ENCODE peak calls at places on chromosome 19, in seven cellular contexts. E is heart left ventricle, R is colonic mucosa, V is heart right ventricle, Z is bronchial epithelial cell, S is stomach, A is uterus. X is an unnamed sample.

GRCh38 chr19:32498641-32499200 is 82.3 kb upstream of the PDCD5 start:
- DNase-seq in V (no peak), Z (no peak), R (no peak), A (no peak), E (no peak), S (no peak), X (no peak)

GRCh38 chr19:8915997-8916396 is 83.8 kb downstream of the MBD3L1 start:
- DNase-seq in Z (no peak), E (no peak), R (no peak), A (no peak), S (no peak), V (no peak), X (no peak)

GRCh38 chr19:15195987-15196682 is 4.7 kb downstream of the NOTCH3 start:
- DNase-seq in R (peak; percentile 90), Z (peak; percentile 79), E (no peak), S (peak; percentile 92), V (no peak), A (no peak), X (peak; percentile 93)

GRCh38 chr19:48454150-48454730 is 1.1 kb upstream of the KCNJ14 start:
- DNase-seq in S (no peak), A (no peak), R (no peak), Z (no peak), E (no peak), V (no peak), X (no peak)

GRCh38 chr19:30512748-30513389 is 140.7 kb downstream of the ZNF536 start:
- DNase-seq in R (no peak), E (no peak), Z (peak; percentile 5), S (no peak), A (no peak), V (no peak), X (no peak)

GRCh38 chr19:29106353-29106885 is 106.5 kb downstream of the UQCRFS1 start:
- DNase-seq in Z (no peak), S (no peak), R (no peak), V (no peak), E (no peak), A (no peak), X (no peak)

GRCh38 chr19:42480335-42481095 is 37.8 kb upstream of the CXCL17 start:
- DNase-seq in E (no peak), S (peak; percentile 44), R (no peak), V (no peak), Z (peak; percentile 73), A (no peak), X (no peak)

GRCh38 chr19:56120371-56121179 is 520 bp downstream of the ZNF787 start:
- DNase-seq in V (peak; percentile 83), R (peak; percentile 91), E (peak; percentile 94), S (peak; percentile 77), Z (peak; percentile 32), A (peak; percentile 61), X (peak; percentile 54)

GRCh38 chr19:8500158-8500557 is 2.3 kb downstream of the PRAM1 start:
- DNase-seq in R (no peak), V (no peak), Z (no peak), S (no peak), A (no peak), E (no peak), X (no peak)

GRCh38 chr19:10567696-10568443 is 909 bp downstream of the CDKN2D start:
- DNase-seq in A (no peak), R (peak; percentile 44), E (no peak), V (no peak), Z (no peak), S (no peak), X (no peak)

GRCh38 chr19:31114585-31114984 is 234.7 kb downstream of the TSHZ3 start:
- DNase-seq in Z (no peak), R (no peak), V (no peak), A (no peak), S (no peak), E (no peak), X (no peak)

GRCh38 chr19:14542721-14543328 is 13.4 kb downstream of the TECR start:
- DNase-seq in E (no peak), Z (peak; percentile 68), R (no peak), V (peak; percentile 41), S (no peak), A (no peak), X (no peak)

GRCh38 chr19:47448360-47448727 is 23.3 kb downstream of the SLC8A2 start:
- DNase-seq in A (no peak), S (no peak), Z (no peak), E (no peak), R (no peak), V (no peak), X (no peak)
- H3K4me3 ChIP-seq in A (no peak overlapping the region), S (no peak overlapping the region), Z (no peak overlapping the region), E (no peak overlapping the region), R (no peak overlapping the region), V (no peak overlapping the region), X (no peak overlapping the region)

DNA sequence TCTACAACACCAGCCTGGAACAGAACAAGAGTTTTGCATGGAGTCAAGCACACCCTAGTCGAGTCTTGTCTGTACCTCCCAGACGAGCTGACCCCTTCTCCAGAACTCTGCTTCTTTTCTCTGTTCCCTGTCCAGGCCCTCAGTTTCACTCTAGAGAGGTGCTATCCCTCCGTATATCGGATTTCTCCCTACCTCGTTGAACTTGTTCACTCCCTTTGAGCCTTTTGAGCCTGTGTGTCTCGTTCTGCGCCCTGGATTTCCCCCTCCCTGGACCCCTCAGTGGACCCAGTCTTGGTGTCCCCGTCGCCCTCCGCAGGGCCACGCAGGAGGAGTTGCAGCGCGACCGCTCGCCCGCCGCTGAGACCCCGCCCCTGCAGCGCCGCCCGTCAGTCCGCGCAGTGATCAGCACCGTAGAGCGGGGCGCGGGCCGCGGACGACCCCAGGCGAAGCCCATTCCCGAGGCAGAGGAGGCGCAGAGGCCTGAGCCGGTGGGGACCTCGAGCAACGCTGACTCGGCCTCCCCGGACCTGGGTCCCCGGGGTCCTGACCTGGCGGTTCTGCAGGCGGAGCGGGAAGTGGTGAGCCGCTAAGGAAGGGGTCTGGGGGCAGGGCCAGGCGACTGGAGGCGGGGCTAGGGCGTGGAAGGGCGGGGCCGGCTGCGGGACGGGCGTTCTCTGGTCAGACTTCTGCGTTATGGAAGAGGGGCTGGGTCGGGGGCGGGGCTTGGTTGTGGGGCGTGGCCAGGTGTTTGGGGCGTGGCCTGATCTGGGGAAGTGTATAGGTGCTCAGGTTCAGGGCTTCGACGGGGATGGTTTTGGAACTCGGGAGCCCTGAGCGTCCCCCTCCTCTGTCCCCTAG is 5.5 kb downstream of the EPS8L1 start:
- DNase-seq in V (peak; percentile 73), R (peak; percentile 96), A (no peak), S (peak; percentile 66), E (peak; percentile 71), Z (peak; percentile 76), X (peak; percentile 70)
- TF ChIP-seq CTCF in V (no peak), R (no peak), A (no peak), S (no peak), E (no peak), Z (peak; percentile 6), X (no peak)

GRCh38 chr19:35169226-35169995 is 14.9 kb downstream of the FXYD5 start:
- DNase-seq in Z (no peak), E (no peak), S (no peak), A (no peak), V (no peak), R (no peak), X (no peak)
- H3K36me3 ChIP-seq in Z (peaks cover 7% of the 10 kb centered on the region), E (peaks cover 23% of the 10 kb centered on the region), S (peaks cover 43% of the 10 kb centered on the region), A (no peaks in the 10 kb centered on the region), V (peaks cover 27% of the 10 kb centered on the region), R (no peaks in the 10 kb centered on the region), X (no peaks in the 10 kb centered on the region)

DNA sequence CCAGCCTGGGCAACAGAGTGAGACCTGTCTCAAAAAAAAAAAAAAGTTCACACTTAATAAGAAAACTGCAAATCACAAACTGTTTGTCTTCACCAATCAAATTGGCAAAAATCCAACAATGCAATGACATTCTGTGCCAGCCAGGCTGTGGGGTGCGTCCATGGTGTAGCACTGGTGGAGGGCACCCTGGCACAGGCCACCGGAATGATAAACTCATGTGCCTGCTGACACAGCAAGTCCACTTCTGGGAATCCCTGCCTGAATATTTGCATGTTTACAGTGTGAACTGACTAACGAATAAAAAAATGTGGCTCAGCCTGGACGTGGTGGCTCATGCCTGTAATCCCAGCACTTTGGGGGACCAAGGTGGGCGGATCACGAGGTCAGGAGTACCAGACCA is 1.6 kb upstream of the LRRC25 start:
- DNase-seq in R (peak; percentile 62), A (no peak), V (no peak), S (peak; percentile 87), Z (peak; percentile 76), E (no peak), X (peak; percentile 89)
- H3K4me3 ChIP-seq in R (no peak overlapping the region), A (no peak overlapping the region), V (no peak overlapping the region), S (no peak overlapping the region), Z (no peak overlapping the region), E (no peak overlapping the region), X (no peak overlapping the region)

DNA sequence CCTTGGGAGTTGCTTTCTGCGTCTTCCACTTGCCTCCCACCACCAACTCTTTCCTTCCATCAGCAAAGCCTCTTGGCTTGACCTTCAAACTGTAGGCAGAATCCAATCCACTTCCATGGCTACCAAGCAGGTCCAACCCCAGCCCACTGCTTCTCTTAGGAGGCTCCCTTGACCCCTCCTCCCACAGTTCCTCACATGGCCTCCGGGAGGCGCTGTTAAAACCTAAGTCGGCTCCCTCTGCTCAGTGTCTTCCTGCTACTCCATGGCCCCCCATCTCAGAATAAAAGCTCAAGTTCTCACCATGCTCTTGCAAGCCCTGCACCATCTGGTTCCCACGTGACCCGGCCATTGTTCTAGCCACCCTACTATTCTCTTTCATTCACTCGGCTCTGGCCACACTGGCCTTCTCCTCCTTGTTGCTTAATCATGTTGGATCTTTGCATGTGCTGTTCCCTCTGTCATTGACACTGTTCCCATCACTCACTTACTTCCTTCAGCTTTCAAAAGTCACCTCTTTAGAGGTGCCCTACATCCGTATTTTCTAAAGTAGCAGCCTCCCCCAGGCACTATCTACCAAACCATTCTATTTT is 7.5 kb downstream of the IZUMO2 start:
- DNase-seq in A (no peak), V (no peak), E (no peak), Z (no peak), S (no peak), R (no peak), X (no peak)
- TF ChIP-seq CTCF in A (no peak), V (no peak), E (no peak), Z (no peak), S (no peak), R (no peak), X (no peak)

GRCh38 chr19:41305923-41306322 is 4.0 kb upstream of the CCDC97 start:
- DNase-seq in V (no peak), S (no peak), A (no peak), R (no peak), E (no peak), Z (no peak), X (no peak)
- H3K36me3 ChIP-seq in V (peaks cover 50% of the 10 kb centered on the region), S (peaks cover 70% of the 10 kb centered on the region), A (no peaks in the 10 kb centered on the region), R (peaks cover 10% of the 10 kb centered on the region), E (peaks cover 72% of the 10 kb centered on the region), Z (peaks cover 30% of the 10 kb centered on the region), X (peaks cover 53% of the 10 kb centered on the region)

GRCh38 chr19:36646746-36647145 is 19.9 kb downstream of the ZNF461 start:
- DNase-seq in V (no peak), E (no peak), S (no peak), Z (no peak), R (no peak), A (no peak), X (no peak)
- H3K4me3 ChIP-seq in V (no peak overlapping the region), E (no peak overlapping the region), S (no peak overlapping the region), Z (no peak overlapping the region), R (no peak overlapping the region), A (no peak overlapping the region), X (no peak overlapping the region)